ENCODE peak calls at places on chromosomes 2 and 18, in four cellular contexts. One of them, this sample, is unnamed.
A peak's percentile ranks its signal among the peaks of the same experiment; 100 is the strongest.

GRCh38 chr2:234914371-234915154 is 37.3 kb upstream of the SH3BP4 start:
- DNase-seq in HEK293T: no peak
- DNase-seq in C1 segment of cervical spinal cord: no peak
- DNase-seq in GM10248: no peak
- DNase-seq in this sample: no peak

GRCh38 chr2:195561205-195562032 is 95.6 kb upstream of the SLC39A10 start:
- DNase-seq in C1 segment of cervical spinal cord: no peak
- DNase-seq in HEK293T: no peak
- DNase-seq in GM10248: peak; percentile 39
- DNase-seq in this sample: no peak

GRCh38 chr2:609520-610280 is 67.5 kb downstream of the TMEM18 start:
- DNase-seq in HEK293T: no peak
- DNase-seq in C1 segment of cervical spinal cord: no peak
- DNase-seq in GM10248: no peak
- DNase-seq in this sample: no peak

GRCh38 chr2:48529189-48529588 is 765 bp upstream of the STON1 start:
- DNase-seq in C1 segment of cervical spinal cord: no peak
- DNase-seq in GM10248: no peak
- DNase-seq in HEK293T: peak; percentile 12
- DNase-seq in this sample: peak; percentile 63

GRCh38 chr18:3051718-3052410 is 38.9 kb upstream of the LPIN2 start:
- DNase-seq in C1 segment of cervical spinal cord: no peak
- DNase-seq in HEK293T: no peak
- DNase-seq in GM10248: no peak
- DNase-seq in this sample: no peak

GRCh38 chr2:75562513-75562864 is 1.8 kb upstream of the EVA1A start:
- DNase-seq in C1 segment of cervical spinal cord: no peak
- DNase-seq in HEK293T: no peak
- DNase-seq in GM10248: no peak
- DNase-seq in this sample: no peak

GRCh38 chr2:12708508-12709206 is 8.1 kb upstream of the TRIB2 start:
- DNase-seq in GM10248: no peak
- DNase-seq in C1 segment of cervical spinal cord: no peak
- DNase-seq in HEK293T: no peak
- DNase-seq in this sample: no peak

GRCh38 chr2:44358498-44358897 is 2.8 kb downstream of the PREPL start:
- DNase-seq in GM10248: peak; percentile 37
- DNase-seq in C1 segment of cervical spinal cord: no peak
- DNase-seq in HEK293T: no peak
- DNase-seq in this sample: no peak

GRCh38 chr2:238596571-238597551 is 170.1 kb downstream of the ASB1 start:
- DNase-seq in GM10248: no peak
- DNase-seq in C1 segment of cervical spinal cord: no peak
- DNase-seq in HEK293T: no peak
- DNase-seq in this sample: no peak

GRCh38 chr2:148300534-148300933 is 279.6 kb downstream of the MBD5 start:
- DNase-seq in HEK293T: no peak
- DNase-seq in GM10248: no peak
- DNase-seq in C1 segment of cervical spinal cord: no peak
- DNase-seq in this sample: no peak

GRCh38 chr18:49499046-49499637 is 12.1 kb upstream of the C18orf32 start:
- DNase-seq in GM10248: no peak
- DNase-seq in HEK293T: no peak
- DNase-seq in C1 segment of cervical spinal cord: no peak
- DNase-seq in this sample: peak; percentile 42

GRCh38 chr2:85718885-85719487 is 24.8 kb downstream of the GNLY start:
- DNase-seq in GM10248: no peak
- DNase-seq in HEK293T: no peak
- DNase-seq in C1 segment of cervical spinal cord: no peak
- DNase-seq in this sample: no peak

GRCh38 chr2:234969329-234970157 is 17.7 kb downstream of the SH3BP4 start:
- DNase-seq in HEK293T: no peak
- DNase-seq in C1 segment of cervical spinal cord: no peak
- DNase-seq in GM10248: no peak
- DNase-seq in this sample: no peak

GRCh38 chr2:176147215-176147789 is 4.0 kb upstream of the HOXD4 start:
- DNase-seq in HEK293T: no peak
- DNase-seq in GM10248: no peak
- DNase-seq in C1 segment of cervical spinal cord: no peak
- DNase-seq in this sample: no peak

GRCh38 chr2:167487728-167488127 is 599.4 kb downstream of the XIRP2 start:
- DNase-seq in GM10248: no peak
- DNase-seq in HEK293T: no peak
- DNase-seq in C1 segment of cervical spinal cord: no peak
- DNase-seq in this sample: no peak

GRCh38 chr2:103410221-103410620 is 648.4 kb downstream of the TMEM182 start:
- DNase-seq in C1 segment of cervical spinal cord: no peak
- DNase-seq in HEK293T: no peak
- DNase-seq in GM10248: no peak
- DNase-seq in this sample: no peak

GRCh38 chr2:219104107-219105050 is 43.7 kb upstream of the IHH start:
- DNase-seq in C1 segment of cervical spinal cord: no peak
- DNase-seq in GM10248: peak; percentile 69
- DNase-seq in HEK293T: peak; percentile 63
- DNase-seq in this sample: peak; percentile 89

GRCh38 chr18:21955757-21956652 is 213.4 kb upstream of the GATA6 start:
- DNase-seq in C1 segment of cervical spinal cord: peak; percentile 4
- DNase-seq in GM10248: peak; percentile 70
- DNase-seq in HEK293T: peak; percentile 86
- DNase-seq in this sample: peak; percentile 83